ENCODE peak calls at places on chromosomes 13 and 19, in five cellular contexts. W is PC-9, O is endothelial cell of umbilical vein, U is PC-3, Y is heart left ventricle. I is an unnamed sample.

GRCh38 chr19:36417752-36418286 is 625 bp downstream of the ZFP82 start:
- DNase-seq in W (no peak), O (no peak), U (no peak), Y (no peak), I (no peak)

GRCh38 chr19:8449830-8450229 is 5.1 kb downstream of the HNRNPM start:
- DNase-seq in W (peak), O (no peak), U (peak), Y (no peak), I (no peak)

GRCh38 chr13:30577381-30577780 is 40.3 kb upstream of the USPL1 start:
- DNase-seq in W (peak), O (no peak), U (peak), Y (no peak), I (no peak)

GRCh38 chr13:77859450-77859849 is 59.2 kb downstream of the EDNRB start:
- DNase-seq in W (no peak), O (no peak), U (no peak), Y (no peak), I (no peak)

GRCh38 chr13:113897966-113898365 is 34.1 kb upstream of the GAS6 start:
- DNase-seq in W (no peak), O (no peak), U (peak), Y (no peak), I (peak)

GRCh38 chr13:99031725-99032298 is 53.9 kb upstream of the DOCK9 start:
- DNase-seq in W (no peak), O (no peak), U (peak), Y (no peak), I (peak)

GRCh38 chr19:18832331-18833140 is 777 bp downstream of the UPF1 start:
- DNase-seq in W (peak), O (peak), U (peak), Y (no peak), I (no peak)

GRCh38 chr13:113972451-113973217 is 1.2 kb downstream of the C13orf46 start:
- DNase-seq in W (no peak), O (no peak), U (no peak), Y (no peak), I (no peak)

GRCh38 chr13:110683203-110683883 is 22.6 kb downstream of the CARS2 start:
- DNase-seq in W (no peak), O (peak), U (peak), Y (no peak), I (no peak)

GRCh38 chr19:24052811-24053210 is 34.2 kb upstream of the ZNF254 start:
- DNase-seq in W (no peak), O (no peak), U (no peak), Y (no peak), I (no peak)

GRCh38 chr19:4229179-4229931 is at the start of gene EBI3:
- DNase-seq in W (peak), O (peak), U (no peak), Y (no peak), I (no peak)

GRCh38 chr13:50389726-50390125 is 374.5 kb downstream of the KCNRG start:
- DNase-seq in W (no peak), O (peak), U (no peak), Y (no peak), I (no peak)

GRCh38 chr13:27631156-27631555 is 9.5 kb downstream of the POLR1D start:
- DNase-seq in W (no peak), O (no peak), U (no peak), Y (no peak), I (no peak)

GRCh38 chr13:91072511-91072910 is 275.0 kb upstream of the MIR17HG start:
- DNase-seq in W (no peak), O (no peak), U (no peak), Y (no peak), I (no peak)

GRCh38 chr13:44300895-44301638 is 72.6 kb upstream of the SERP2 start:
- DNase-seq in W (peak), O (peak), U (peak), Y (peak), I (peak)

GRCh38 chr13:100941377-100941776 is 266.8 kb upstream of the TMTC4 start:
- DNase-seq in W (no peak), O (no peak), U (no peak), Y (no peak), I (no peak)

GRCh38 chr19:51141181-51141580 is 920 bp upstream of the SIGLEC7 start:
- DNase-seq in W (no peak), O (no peak), U (no peak), Y (no peak), I (no peak)

GRCh38 chr19:39409207-39409885 is 2.7 kb downstream of the ZFP36 start:
- DNase-seq in W (peak), O (peak), U (peak), Y (peak), I (peak)

GRCh38 chr13:68551701-68552522 is 1321.8 kb upstream of the PCDH9 start:
- DNase-seq in W (no peak), O (no peak), U (peak), Y (no peak), I (no peak)

GRCh38 chr13:44972956-44973581 is 16.2 kb downstream of the NUFIP1 start:
- DNase-seq in W (no peak), O (peak), U (peak), Y (no peak), I (no peak)

GRCh38 chr13:99528547-99528946 is 27.3 kb downstream of the TM9SF2 start:
- DNase-seq in W (no peak), O (peak), U (peak), Y (no peak), I (no peak)

GRCh38 chr13:26508885-26509284 is 48.6 kb upstream of the WASF3 start:
- DNase-seq in W (no peak), O (no peak), U (peak), Y (peak), I (peak)

GRCh38 chr13:30009411-30009810 is 159.0 kb upstream of the UBL3 start:
- DNase-seq in W (no peak), O (no peak), U (no peak), Y (no peak), I (no peak)

GRCh38 chr19:34145741-34146202 is 26.5 kb upstream of the LSM14A start:
- DNase-seq in W (peak), O (peak), U (peak), Y (peak), I (peak)

DNA sequence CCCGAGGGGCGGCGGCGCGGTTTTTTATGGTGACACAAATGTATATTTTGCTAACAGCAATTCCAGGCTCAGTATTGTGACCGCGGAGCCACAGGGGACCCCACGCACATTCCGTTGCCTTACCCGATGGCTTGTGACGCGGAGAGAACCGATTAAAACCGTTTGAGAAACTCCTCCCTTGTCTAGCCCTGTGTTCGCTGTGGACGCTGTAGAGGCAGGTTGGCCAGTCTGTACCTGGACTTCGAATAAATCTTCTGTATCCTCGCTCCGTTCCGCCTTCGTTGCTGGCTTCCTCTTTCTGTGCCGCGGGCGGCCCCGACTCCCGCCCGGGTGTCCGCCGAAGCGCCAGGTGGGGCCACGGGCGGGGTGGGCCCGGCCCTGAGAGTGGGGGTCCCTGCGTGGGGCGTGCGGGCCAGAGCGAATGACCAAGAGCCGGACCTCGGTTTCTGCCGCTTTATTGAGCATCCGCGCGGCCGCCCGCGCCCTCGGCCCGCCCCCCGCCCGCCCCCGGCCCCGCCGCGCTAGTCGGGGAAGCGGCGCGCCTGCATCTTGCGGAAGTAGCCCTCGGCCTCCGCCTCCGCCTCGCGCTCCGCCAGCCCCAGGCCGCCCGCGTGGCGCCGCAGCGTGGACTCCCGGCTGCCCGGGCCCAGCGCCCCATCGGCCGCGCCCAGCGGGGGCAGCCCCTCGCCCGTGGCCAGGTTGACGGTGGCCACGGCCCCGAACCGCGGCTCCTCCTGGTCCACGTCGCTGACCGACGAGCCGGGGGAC is 9.5 kb downstream of the PLPPR3 start:
- DNase-seq in W (no peak), O (no peak), U (no peak), Y (no peak), I (no peak)
- H3K4me3 ChIP-seq in W (no peak), O (no peak), U (no peak), Y (no peak), I (no peak)

GRCh38 chr19:49629659-49630058 is 10.3 kb downstream of the RRAS start:
- DNase-seq in W (no peak), O (no peak), U (no peak), Y (no peak), I (no peak)
- H3K27ac ChIP-seq in W (no peak), O (no peak), U (no peak), Y (no peak), I (no peak)

DNA sequence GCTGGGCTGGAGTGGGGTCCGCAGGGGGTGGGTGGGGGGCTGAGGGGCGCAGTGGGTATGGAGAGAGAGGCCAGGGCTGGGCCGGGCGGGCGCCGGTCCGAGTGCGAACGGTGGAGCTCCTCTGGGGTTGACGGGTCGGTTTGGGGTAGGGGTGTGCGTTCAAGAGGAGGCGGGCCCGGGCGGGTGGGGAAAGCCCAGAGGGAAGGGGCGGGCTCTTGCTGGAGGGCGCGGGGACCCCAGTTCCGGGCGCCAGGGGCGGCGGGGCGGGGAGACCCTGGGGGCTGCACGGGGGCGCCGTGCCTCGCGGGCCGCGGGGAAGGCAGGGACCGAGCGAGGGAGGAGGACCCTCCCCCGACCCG is 8.0 kb upstream of the SHISA7 start:
- DNase-seq in W (no peak), O (no peak), U (no peak), Y (no peak), I (no peak)
- H3K4me3 ChIP-seq in W (no peak), O (no peak), U (no peak), Y (no peak), I (no peak)

DNA sequence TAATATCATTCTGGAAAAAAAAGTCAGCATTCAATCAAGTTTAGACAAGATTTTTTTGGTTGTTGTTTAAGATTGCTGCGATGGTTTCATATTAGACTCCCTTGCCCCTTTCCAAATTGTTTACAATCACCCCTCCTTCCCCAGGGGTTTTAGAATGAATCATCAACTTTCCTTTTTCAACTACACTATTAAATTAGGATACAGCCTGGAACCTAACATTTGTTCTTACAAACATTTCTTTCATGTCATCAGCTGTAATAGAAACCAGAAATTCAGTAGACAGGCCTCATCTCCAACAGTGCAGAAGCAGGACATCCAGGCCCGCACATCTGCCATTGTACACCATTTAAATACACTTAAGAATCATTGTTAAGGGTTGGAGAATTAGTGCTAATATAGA is 44.4 kb upstream of the WDFY2 start:
- DNase-seq in W (no peak), O (no peak), U (no peak), Y (no peak), I (no peak)
- H3K27ac ChIP-seq in W (no peak), O (no peak), U (no peak), Y (peak), I (no peak)

DNA sequence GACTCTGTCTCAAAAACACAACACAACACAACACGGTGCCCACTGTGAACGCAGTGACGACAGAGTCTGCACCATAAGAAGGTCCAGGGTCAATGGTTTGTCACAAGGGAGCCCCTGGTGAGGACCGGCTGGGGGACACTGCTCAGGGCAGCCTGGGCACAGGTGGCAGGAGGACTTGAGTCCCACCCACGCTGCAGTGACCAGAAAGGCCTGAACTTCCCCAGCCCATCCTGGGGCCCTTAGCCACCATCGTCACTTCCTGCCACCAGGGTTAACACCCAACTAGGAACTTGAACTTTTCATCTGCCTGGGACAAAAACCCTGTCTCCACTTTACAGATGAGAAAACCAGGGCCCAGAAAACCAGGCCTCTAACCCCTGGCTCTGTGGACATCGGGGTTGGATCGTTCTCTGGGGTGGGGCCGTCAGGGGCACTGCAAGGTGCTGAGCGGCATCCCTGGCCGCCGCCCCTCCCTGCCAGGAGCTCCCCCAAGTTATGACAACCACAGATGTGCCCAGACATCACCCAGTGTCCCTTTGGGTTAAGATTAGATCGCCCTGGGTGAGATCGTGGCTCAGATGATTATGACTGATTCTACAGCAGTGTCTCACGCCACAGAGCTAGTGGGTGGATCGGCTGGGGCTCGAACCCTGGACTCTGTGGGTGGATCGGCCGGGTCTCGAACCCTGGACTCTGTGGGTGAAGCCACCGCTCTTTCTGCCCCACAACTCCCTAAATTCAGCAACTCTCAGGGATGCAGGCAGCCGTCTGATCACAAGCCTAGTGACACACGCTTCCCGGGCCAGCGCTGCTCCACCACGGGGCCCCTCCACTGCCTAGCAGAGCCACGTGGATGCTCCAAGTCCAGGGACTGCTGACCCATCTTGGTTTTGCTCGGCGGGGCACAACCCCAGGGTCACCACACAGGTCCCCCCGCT is 14.0 kb downstream of the MOB3A start:
- DNase-seq in W (no peak), O (no peak), U (no peak), Y (no peak), I (no peak)
- H3K4me3 ChIP-seq in W (no peak), O (no peak), U (no peak), Y (peak), I (peak)

GRCh38 chr13:41935501-41935900 is 25.4 kb downstream of the VWA8 start:
- DNase-seq in W (no peak), O (no peak), U (no peak), Y (no peak), I (no peak)

GRCh38 chr13:41930154-41930553 is 30.8 kb downstream of the VWA8 start:
- DNase-seq in W (no peak), O (no peak), U (no peak), Y (no peak), I (no peak)

GRCh38 chr13:41934994-41935393 is 25.9 kb downstream of the VWA8 start:
- DNase-seq in W (no peak), O (no peak), U (no peak), Y (no peak), I (no peak)

GRCh38 chr13:41934120-41934519 is 26.8 kb downstream of the VWA8 start:
- DNase-seq in W (no peak), O (no peak), U (no peak), Y (no peak), I (no peak)

DNA sequence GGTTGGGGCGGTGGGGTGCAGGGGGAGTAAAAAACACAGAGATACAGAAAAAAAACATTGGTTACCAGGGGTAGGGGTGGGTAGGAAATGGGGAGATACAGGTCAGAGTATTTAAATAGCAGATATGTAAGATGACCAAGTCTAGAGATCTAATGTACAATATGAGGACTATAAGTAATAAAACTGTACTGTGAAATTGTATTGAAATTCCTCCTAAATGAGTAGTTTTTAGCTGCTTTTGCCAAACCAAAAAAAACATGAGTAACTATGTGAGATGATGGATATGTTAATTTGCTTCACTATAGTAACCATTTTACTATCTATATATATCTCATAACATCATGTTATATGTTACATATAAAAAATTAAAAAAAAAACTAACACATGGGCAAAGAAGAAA is 29.6 kb downstream of the VWA8 start:
- DNase-seq in W (no peak), O (no peak), U (peak), Y (no peak), I (no peak)
- H3K27ac ChIP-seq in W (no peak), O (no peak), U (no peak), Y (no peak), I (no peak)

GRCh38 chr13:35349052-35349451 is 127.4 kb downstream of the MAB21L1 start:
- DNase-seq in W (no peak), O (peak), U (no peak), Y (no peak), I (no peak)
- H3K4me3 ChIP-seq in W (no peak), O (no peak), U (no peak), Y (no peak), I (no peak)

DNA sequence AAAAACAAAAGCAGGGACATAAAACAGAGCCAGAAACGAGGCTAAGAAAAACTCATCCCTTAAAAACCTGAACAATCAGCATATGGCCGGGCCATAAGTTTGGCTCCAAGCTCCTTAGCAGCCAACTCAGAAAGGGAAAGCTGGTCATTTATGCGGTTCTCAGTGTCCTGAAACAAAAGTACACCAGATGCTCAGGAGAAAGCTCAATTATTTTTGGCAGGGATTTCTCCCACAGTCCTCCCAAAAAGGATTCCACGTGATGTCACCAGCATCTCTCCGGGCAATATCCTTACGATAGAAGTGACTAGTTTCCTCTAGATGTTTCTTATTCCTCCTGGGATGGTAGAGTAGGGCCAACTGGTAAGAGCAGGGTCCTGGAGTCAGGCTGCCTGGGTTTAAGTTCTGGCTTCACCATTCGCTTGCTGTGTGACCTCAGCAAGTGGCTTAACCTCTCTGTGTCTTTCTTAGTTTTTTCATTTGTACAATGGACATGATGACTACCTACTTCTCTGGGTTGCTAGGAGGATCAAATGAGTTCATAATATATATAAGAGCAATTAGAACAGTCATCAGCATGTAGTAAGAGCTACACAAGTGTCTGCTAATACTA is 34.0 kb downstream of the PIN1 start:
- DNase-seq in W (no peak), O (no peak), U (no peak), Y (no peak), I (no peak)
- H3K27ac ChIP-seq in W (no peak), O (no peak), U (no peak), Y (no peak), I (no peak)

DNA sequence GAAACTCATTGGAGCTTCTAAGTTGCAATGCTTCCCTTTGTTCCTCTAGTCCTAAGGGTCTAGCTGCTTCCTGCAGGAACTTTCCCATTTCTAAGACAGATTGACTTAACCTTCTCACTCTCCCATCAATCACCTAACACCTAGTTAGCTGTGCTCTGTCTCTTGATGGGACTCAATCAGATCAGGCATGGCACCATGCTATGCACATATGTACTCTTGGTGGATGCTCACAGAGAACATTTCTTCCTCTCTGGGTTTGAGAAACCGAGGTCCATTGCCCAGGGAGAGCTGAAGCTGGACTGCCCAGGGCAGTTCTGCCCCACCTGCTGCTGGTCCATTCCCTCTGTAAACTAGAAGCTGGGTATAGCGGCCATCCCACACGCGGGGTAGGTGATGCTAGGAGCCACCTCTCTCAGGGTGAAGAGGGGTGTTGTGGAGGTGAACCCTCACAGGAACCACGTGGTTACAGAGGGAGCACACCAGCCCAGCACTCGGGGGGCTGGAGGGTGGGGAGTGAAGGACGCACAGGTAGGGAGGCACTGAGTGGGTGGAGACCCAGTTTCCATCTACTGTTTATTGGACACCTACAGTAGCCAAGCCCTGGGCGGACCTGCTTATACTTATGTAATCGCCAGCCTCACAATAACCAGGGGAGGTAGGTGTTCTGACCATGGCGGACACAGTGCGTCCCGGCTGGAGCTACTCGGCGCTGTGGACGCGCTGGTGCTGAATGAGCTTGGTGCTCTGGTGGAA is 3.1 kb upstream of the UBE2M start:
- DNase-seq in W (no peak), O (no peak), U (no peak), Y (no peak), I (no peak)
- H3K4me3 ChIP-seq in W (no peak), O (no peak), U (peak), Y (peak), I (no peak)